ENCODE peak calls at places on chromosomes 13 and 19, in ten cellular contexts. Q, U, T, H, Z, A, B, C, P and G are unnamed samples.

GRCh38 chr19:1844536-1845515 is 3.5 kb downstream of the REXO1 start:
- DNase-seq in Q (no peak), U (no peak), T (peak; percentile 5), H (no peak), Z (no peak), A (no peak), B (no peak), C (no peak), P (no peak), G (no peak)

GRCh38 chr13:43304449-43304848 is 281.1 kb downstream of the DNAJC15 start:
- DNase-seq in Q (no peak), U (no peak), T (no peak), H (no peak), Z (no peak), A (no peak), B (no peak), C (no peak), P (no peak), G (no peak)

GRCh38 chr19:54696117-54696548 is 28.1 kb upstream of the KIR3DL3 start:
- DNase-seq in Q (no peak), U (no peak), T (no peak), H (no peak), Z (no peak), A (no peak), B (no peak), C (no peak), P (no peak), G (no peak)

GRCh38 chr19:30214651-30215051 is 157.5 kb upstream of the ZNF536 start:
- DNase-seq in Q (no peak), U (no peak), T (no peak), H (no peak), Z (no peak), A (peak; percentile 50), B (no peak), C (no peak), P (no peak), G (no peak)

GRCh38 chr19:16949496-16950023 is 60.8 kb downstream of the F2RL3 start:
- DNase-seq in Q (no peak), U (no peak), T (no peak), H (peak; percentile 14), Z (no peak), A (no peak), B (no peak), C (no peak), P (no peak), G (no peak)

GRCh38 chr13:51829236-51829899 is 15.6 kb downstream of the TMEM272 start:
- DNase-seq in Q (no peak), U (no peak), T (no peak), H (no peak), Z (no peak), A (no peak), B (no peak), C (no peak), P (no peak), G (no peak)

GRCh38 chr13:113833111-113833830 is 30.6 kb downstream of the GAS6 start:
- DNase-seq in Q (no peak), U (no peak), T (peak; percentile 7), H (peak; percentile 66), Z (no peak), A (no peak), B (no peak), C (no peak), P (no peak), G (no peak)

GRCh38 chr13:73765651-73766384 is 368.4 kb downstream of the KLF12 start:
- DNase-seq in Q (peak; percentile 74), U (peak; percentile 54), T (peak; percentile 71), H (peak; percentile 95), Z (peak; percentile 81), A (peak; percentile 75), B (peak; percentile 90), C (peak; percentile 95), P (peak; percentile 94), G (no peak)

GRCh38 chr13:30504081-30504480 is 38.3 kb upstream of the HMGB1 start:
- DNase-seq in Q (no peak), U (no peak), T (no peak), H (no peak), Z (no peak), A (no peak), B (no peak), C (peak; percentile 71), P (no peak), G (peak; percentile 52)

GRCh38 chr13:109704771-109705628 is 81.4 kb downstream of the IRS2 start:
- DNase-seq in Q (peak; percentile 60), U (peak; percentile 64), T (peak; percentile 51), H (no peak), Z (peak; percentile 59), A (no peak), B (no peak), C (no peak), P (no peak), G (no peak)

GRCh38 chr19:13012690-13013608 is 17.7 kb downstream of the NFIX start:
- DNase-seq in Q (peak; percentile 87), U (peak; percentile 71), T (peak; percentile 84), H (peak; percentile 91), Z (peak; percentile 74), A (peak; percentile 84), B (peak; percentile 86), C (peak; percentile 40), P (peak; percentile 36), G (no peak)

GRCh38 chr19:13014921-13015280 is 19.6 kb downstream of the NFIX start:
- DNase-seq in Q (no peak), U (no peak), T (no peak), H (no peak), Z (no peak), A (no peak), B (no peak), C (no peak), P (no peak), G (no peak)

GRCh38 chr19:13013649-13014048 is 18.4 kb downstream of the NFIX start:
- DNase-seq in Q (no peak), U (no peak), T (no peak), H (no peak), Z (no peak), A (no peak), B (no peak), C (no peak), P (no peak), G (no peak)

GRCh38 chr19:13015361-13016231 is 20.3 kb downstream of the NFIX start:
- DNase-seq in Q (no peak), U (no peak), T (no peak), H (no peak), Z (no peak), A (no peak), B (no peak), C (no peak), P (no peak), G (no peak)

DNA sequence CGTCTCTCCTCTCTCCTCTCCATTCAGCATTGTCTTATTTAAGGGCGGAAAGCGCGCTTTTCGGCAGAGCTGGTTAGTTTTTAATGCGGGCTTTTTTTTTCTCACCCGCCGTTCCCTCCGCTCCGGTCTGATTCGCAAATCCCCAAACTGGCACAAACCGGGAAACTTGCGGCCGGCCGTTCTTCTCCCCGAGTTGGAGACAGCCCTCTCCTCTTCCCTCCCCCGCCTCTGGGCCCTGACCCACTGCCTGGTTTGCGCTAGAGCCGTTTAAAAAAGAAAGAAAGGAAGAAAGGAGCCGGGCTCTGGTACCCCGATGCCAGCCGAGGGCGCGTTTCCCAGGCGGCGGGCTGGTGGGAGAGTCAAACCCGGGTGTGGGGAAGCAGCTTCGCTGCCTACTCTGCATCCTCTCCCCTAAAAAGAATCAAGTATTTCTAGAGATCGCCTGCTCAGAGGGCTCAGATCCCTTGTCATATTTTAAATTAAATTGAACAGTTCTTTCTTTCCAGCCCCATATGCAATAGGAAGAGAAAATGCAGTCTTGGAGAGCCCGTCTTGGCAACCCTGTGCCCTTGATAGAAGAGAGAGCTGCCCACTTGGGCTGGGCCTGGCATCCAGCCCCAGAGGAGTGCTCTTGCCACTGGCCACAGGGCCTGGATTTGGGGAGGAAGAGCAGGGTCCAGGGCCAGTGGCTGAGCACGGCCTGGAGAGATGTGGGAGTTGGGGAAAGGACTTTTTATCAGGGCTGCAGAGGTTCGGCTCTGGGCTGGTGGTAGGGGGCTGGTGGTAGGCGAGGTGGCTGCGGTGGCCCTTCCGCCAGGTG is 19.0 kb downstream of the NFIX start:
- DNase-seq in Q (no peak), U (no peak), T (no peak), H (no peak), Z (no peak), A (no peak), B (peak; percentile 71), C (no peak), P (no peak), G (no peak)
- H3K4me3 ChIP-seq in Q (peak overlapping the region; percentile 44), U (no peak overlapping the region), T (peak overlapping the region; percentile 70), H (peak overlapping the region; percentile 24), Z (no peak overlapping the region), A (peak overlapping the region; percentile 42), B (peak overlapping the region; percentile 46), C (no peak overlapping the region), P (peak overlapping the region; percentile 44), G (no peak overlapping the region)

GRCh38 chr13:46600943-46601311 is 48.0 kb downstream of the LRCH1 start:
- DNase-seq in Q (no peak), U (no peak), T (no peak), H (no peak), Z (no peak), A (no peak), B (no peak), C (no peak), P (no peak), G (no peak)
- H3K4me1 ChIP-seq in Q (peaks cover 78% of the 10 kb centered on the region), U (peaks cover 47% of the 10 kb centered on the region), T (peaks cover 29% of the 10 kb centered on the region), H (peaks cover 20% of the 10 kb centered on the region), Z (peaks cover 95% of the 10 kb centered on the region), A (peaks cover 61% of the 10 kb centered on the region), B (peaks cover 9% of the 10 kb centered on the region), C (peaks cover 28% of the 10 kb centered on the region), P (peaks cover 36% of the 10 kb centered on the region), G (peaks cover 17% of the 10 kb centered on the region)

GRCh38 chr19:6232567-6232966 is 47.2 kb downstream of the MLLT1 start:
- DNase-seq in Q (no peak), U (no peak), T (peak; percentile 35), H (peak; percentile 8), Z (no peak), A (no peak), B (no peak), C (no peak), P (no peak), G (no peak)
- H3K4me3 ChIP-seq in Q (no peak overlapping the region), U (no peak overlapping the region), T (no peak overlapping the region), H (no peak overlapping the region), Z (no peak overlapping the region), A (no peak overlapping the region), B (no peak overlapping the region), C (no peak overlapping the region), P (no peak overlapping the region), G (no peak overlapping the region)

GRCh38 chr13:33260168-33261098 is 25.1 kb downstream of the STARD13 start:
- DNase-seq in Q (no peak), U (no peak), T (no peak), H (no peak), Z (no peak), A (no peak), B (no peak), C (no peak), P (no peak), G (no peak)
- H3K4me1 ChIP-seq in Q (peaks cover 65% of the 10 kb centered on the region), U (peaks cover 61% of the 10 kb centered on the region), T (peaks cover 55% of the 10 kb centered on the region), H (peaks cover 13% of the 10 kb centered on the region), Z (peaks cover 68% of the 10 kb centered on the region), A (peaks cover 94% of the 10 kb centered on the region), B (peaks cover 16% of the 10 kb centered on the region), C (no peaks in the 10 kb centered on the region), P (no peaks in the 10 kb centered on the region), G (no peaks in the 10 kb centered on the region)